ENCODE peak calls at places on chromosomes 3 and 15, in five cellular contexts. M is keratinocyte, U is tibial artery, Z is dorsolateral prefrontal cortex, G is right cardiac atrium. X is an unnamed sample.

GRCh38 chr15:69983696-69984265 is 113.9 kb downstream of the TLE3 start:
- DNase-seq in M (no peak), U (no peak), Z (no peak), G (no peak), X (no peak)

GRCh38 chr15:71288348-71288955 is 173.2 kb downstream of the THSD4 start:
- DNase-seq in M (no peak), U (no peak), Z (no peak), G (no peak), X (no peak)

GRCh38 chr15:81948142-81948709 is 97.6 kb downstream of the MEX3B start:
- DNase-seq in M (no peak), U (no peak), Z (no peak), G (no peak), X (no peak)

GRCh38 chr3:66719796-66720195 is 219.0 kb upstream of the LRIG1 start:
- DNase-seq in M (no peak), U (no peak), Z (no peak), G (no peak), X (no peak)

GRCh38 chr3:148318240-148318639 is 379.5 kb upstream of the AGTR1 start:
- DNase-seq in M (no peak), U (no peak), Z (no peak), G (no peak), X (no peak)

GRCh38 chr3:184322731-184323487 is 8.5 kb downstream of the EIF4G1 start:
- DNase-seq in M (no peak), U (peak), Z (no peak), G (peak), X (no peak)

GRCh38 chr3:46096781-46097180 is 69.5 kb upstream of the XCR1 start:
- DNase-seq in M (no peak), U (no peak), Z (no peak), G (no peak), X (no peak)

GRCh38 chr15:74525946-74526345 is 15.1 kb upstream of the ARID3B start:
- DNase-seq in M (no peak), U (no peak), Z (no peak), G (no peak), X (peak)

GRCh38 chr3:157125101-157125500 is 34.8 kb downstream of the CCNL1 start:
- DNase-seq in M (no peak), U (no peak), Z (no peak), G (no peak), X (no peak)

GRCh38 chr3:144549161-144549560 is 577.5 kb downstream of the DIPK2A start:
- DNase-seq in M (no peak), U (no peak), Z (no peak), G (no peak), X (no peak)

GRCh38 chr3:107263269-107264021 is 113.8 kb upstream of the CCDC54 start:
- DNase-seq in M (no peak), U (no peak), Z (no peak), G (peak), X (no peak)

GRCh38 chr3:193872265-193872753 is 263.6 kb upstream of the HES1 start:
- DNase-seq in M (peak), U (no peak), Z (no peak), G (no peak), X (peak)

GRCh38 chr3:195908439-195909293 is at the start of gene TNK2:
- DNase-seq in M (no peak), U (no peak), Z (peak), G (peak), X (no peak)

GRCh38 chr3:143510601-143511000 is 337.7 kb downstream of the SLC9A9 start:
- DNase-seq in M (no peak), U (no peak), Z (no peak), G (no peak), X (no peak)

GRCh38 chr3:66302288-66302687 is 81.5 kb downstream of the SLC25A26 start:
- DNase-seq in M (no peak), U (no peak), Z (no peak), G (no peak), X (no peak)

GRCh38 chr15:66931768-66932633 is 133.4 kb upstream of the SMAD3 start:
- DNase-seq in M (no peak), U (peak), Z (no peak), G (no peak), X (peak)

GRCh38 chr3:177237206-177237605 is 39.9 kb upstream of the TBL1XR1 start:
- DNase-seq in M (no peak), U (no peak), Z (no peak), G (no peak), X (no peak)

GRCh38 chr3:138195491-138195890 is 8.4 kb downstream of the ARMC8 start:
- DNase-seq in M (no peak), U (no peak), Z (no peak), G (no peak), X (no peak)

GRCh38 chr3:179750720-179751328 is 98.0 kb downstream of the USP13 start:
- DNase-seq in M (no peak), U (no peak), Z (no peak), G (no peak), X (no peak)

GRCh38 chr15:49145651-49146609 is 9.5 kb downstream of the COPS2 start:
- DNase-seq in M (no peak), U (no peak), Z (no peak), G (no peak), X (no peak)

GRCh38 chr3:189710620-189711388 is 79.6 kb downstream of the TP63 start:
- DNase-seq in M (peak), U (no peak), Z (no peak), G (peak), X (peak)
- H3K27ac ChIP-seq in M (peak), U (no peak), Z (no peak), G (no peak), X (peak)

GRCh38 chr15:25668236-25668635 is 194.9 kb downstream of the ATP10A start:
- DNase-seq in M (no peak), U (no peak), Z (no peak), G (no peak), X (no peak)
- H3K27ac ChIP-seq in M (no peak), U (peak), Z (no peak), G (no peak), X (no peak)

GRCh38 chr3:134325106-134325705 is 49.0 kb downstream of the AMOTL2 start:
- DNase-seq in M (no peak), U (no peak), Z (no peak), G (no peak), X (no peak)
- H3K27ac ChIP-seq in M (peak), U (peak), Z (no peak), G (no peak), X (peak)

GRCh38 chr3:37138816-37139215 is 35.6 kb downstream of the LRRFIP2 start:
- DNase-seq in M (no peak), U (no peak), Z (no peak), G (no peak), X (no peak)
- H3K27ac ChIP-seq in M (no peak), U (no peak), Z (no peak), G (peak), X (peak)

DNA sequence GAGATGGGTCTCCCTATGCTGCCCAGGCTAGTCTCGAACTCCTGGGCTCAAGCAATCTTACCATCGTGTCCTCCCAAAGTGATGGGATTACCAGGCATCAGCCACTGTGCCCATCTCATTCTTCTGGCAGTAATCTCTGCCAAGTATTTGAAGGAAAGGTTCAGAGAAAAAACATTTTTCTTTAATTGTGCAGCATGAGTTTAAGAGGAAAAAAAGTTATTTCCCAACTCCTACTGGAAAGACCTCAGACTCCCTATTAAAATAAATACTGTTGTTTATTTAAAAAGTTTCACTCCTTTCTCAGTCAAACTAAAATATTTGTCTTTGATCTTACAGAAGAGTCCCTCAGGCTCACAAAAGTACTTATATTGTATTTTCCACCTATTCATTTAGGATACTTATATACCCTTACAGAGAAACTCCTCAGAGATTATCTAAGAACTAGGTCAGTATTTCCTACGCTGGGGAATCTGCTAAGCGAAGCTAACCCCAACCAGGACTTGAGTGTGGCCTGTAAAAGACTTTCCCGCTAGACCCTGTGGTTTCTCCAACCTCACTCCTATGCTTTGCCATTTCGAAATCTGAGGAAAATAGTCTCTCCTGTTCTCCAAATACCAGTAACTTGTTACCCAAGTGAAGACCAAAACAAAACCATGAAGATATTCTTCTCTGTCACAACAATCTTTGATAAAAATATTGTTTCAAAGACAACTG is 28.7 kb downstream of the WWTR1 start:
- DNase-seq in M (no peak), U (no peak), Z (no peak), G (no peak), X (no peak)
- H3K27ac ChIP-seq in M (no peak), U (peak), Z (no peak), G (no peak), X (no peak)

GRCh38 chr3:171784937-171785336 is 25.3 kb downstream of the PLD1 start:
- DNase-seq in M (no peak), U (no peak), Z (no peak), G (no peak), X (no peak)

GRCh38 chr3:171784387-171784786 is 25.9 kb downstream of the PLD1 start:
- DNase-seq in M (no peak), U (no peak), Z (no peak), G (no peak), X (no peak)

GRCh38 chr3:171783086-171783485 is 27.2 kb downstream of the PLD1 start:
- DNase-seq in M (no peak), U (no peak), Z (no peak), G (no peak), X (no peak)

GRCh38 chr3:171783626-171784025 is 26.7 kb downstream of the PLD1 start:
- DNase-seq in M (no peak), U (no peak), Z (no peak), G (no peak), X (no peak)

DNA sequence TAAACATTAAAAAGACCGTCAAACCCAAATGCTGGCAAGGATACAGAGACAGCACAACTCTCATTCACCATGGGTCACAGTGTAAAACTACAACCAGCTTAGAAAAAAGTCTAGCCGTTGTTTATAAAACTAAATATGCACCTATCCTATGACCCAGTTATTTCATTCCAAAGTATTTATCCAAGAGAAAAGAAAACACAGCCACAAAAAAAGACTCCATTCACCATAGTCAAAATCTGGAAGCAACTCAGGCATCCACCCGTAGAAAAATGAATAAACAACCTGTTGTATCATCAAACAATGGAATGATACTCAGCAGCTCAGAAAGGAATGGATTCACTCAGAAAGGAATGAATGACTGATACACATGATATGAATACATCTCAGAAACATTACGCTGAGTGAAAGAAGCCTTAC is 28.6 kb downstream of the PLD1 start:
- DNase-seq in M (no peak), U (no peak), Z (no peak), G (no peak), X (no peak)
- H3K27ac ChIP-seq in M (no peak), U (no peak), Z (peak), G (no peak), X (peak)